ENCODE peak calls at places on chromosomes 6 and 20, in ten cellular contexts. One of them, this sample, is unnamed. For H3K4me1, the result is how much of the 10 kb centered on the place peaks cover.

GRCh38 chr6:70901324-70901723 is 55.5 kb downstream of the B3GAT2 start:
- DNase-seq in mammary epithelial cell: no peak
- DNase-seq in DND-41: no peak
- DNase-seq in psoas muscle: no peak
- DNase-seq in cardiac muscle cell: no peak
- DNase-seq in HCT116: peak
- DNase-seq in heart left ventricle: no peak
- DNase-seq in Panc1: no peak
- DNase-seq in heart right ventricle: no peak
- DNase-seq in uterus: no peak
- DNase-seq in this sample: no peak

GRCh38 chr6:141484726-141485125 is 648.0 kb upstream of the GJE1 start:
- DNase-seq in mammary epithelial cell: peak
- DNase-seq in DND-41: peak
- DNase-seq in psoas muscle: no peak
- DNase-seq in cardiac muscle cell: no peak
- DNase-seq in HCT116: no peak
- DNase-seq in heart left ventricle: no peak
- DNase-seq in Panc1: no peak
- DNase-seq in heart right ventricle: no peak
- DNase-seq in uterus: no peak
- DNase-seq in this sample: no peak

GRCh38 chr6:25311251-25311910 is 32.2 kb downstream of the CARMIL1 start:
- DNase-seq in mammary epithelial cell: peak
- DNase-seq in DND-41: no peak
- DNase-seq in psoas muscle: no peak
- DNase-seq in cardiac muscle cell: no peak
- DNase-seq in HCT116: peak
- DNase-seq in heart left ventricle: no peak
- DNase-seq in Panc1: no peak
- DNase-seq in heart right ventricle: no peak
- DNase-seq in uterus: no peak
- DNase-seq in this sample: no peak

GRCh38 chr6:87382861-87383260 is 24.9 kb upstream of the CFAP206 start:
- DNase-seq in mammary epithelial cell: no peak
- DNase-seq in DND-41: no peak
- DNase-seq in psoas muscle: no peak
- DNase-seq in cardiac muscle cell: no peak
- DNase-seq in HCT116: no peak
- DNase-seq in heart left ventricle: no peak
- DNase-seq in Panc1: no peak
- DNase-seq in heart right ventricle: no peak
- DNase-seq in uterus: no peak
- DNase-seq in this sample: no peak

GRCh38 chr6:155224618-155225017 is 39.2 kb upstream of the CLDN20 start:
- DNase-seq in mammary epithelial cell: peak
- DNase-seq in DND-41: no peak
- DNase-seq in psoas muscle: no peak
- DNase-seq in cardiac muscle cell: no peak
- DNase-seq in HCT116: no peak
- DNase-seq in heart left ventricle: no peak
- DNase-seq in Panc1: no peak
- DNase-seq in heart right ventricle: no peak
- DNase-seq in uterus: no peak
- DNase-seq in this sample: no peak

GRCh38 chr6:170459451-170459850 is 93.7 kb downstream of the PSMB1 start:
- DNase-seq in mammary epithelial cell: peak
- DNase-seq in DND-41: no peak
- DNase-seq in psoas muscle: peak
- DNase-seq in cardiac muscle cell: no peak
- DNase-seq in HCT116: no peak
- DNase-seq in heart left ventricle: no peak
- DNase-seq in Panc1: peak
- DNase-seq in heart right ventricle: no peak
- DNase-seq in uterus: no peak
- DNase-seq in this sample: no peak

GRCh38 chr6:162854734-162855191 is 127.0 kb downstream of the PACRG start:
- DNase-seq in mammary epithelial cell: no peak
- DNase-seq in DND-41: no peak
- DNase-seq in psoas muscle: no peak
- DNase-seq in cardiac muscle cell: peak
- DNase-seq in HCT116: no peak
- DNase-seq in heart left ventricle: no peak
- DNase-seq in Panc1: no peak
- DNase-seq in heart right ventricle: no peak
- DNase-seq in uterus: no peak
- DNase-seq in this sample: no peak

GRCh38 chr6:88856566-88856965 is 106.9 kb downstream of the RNGTT start:
- DNase-seq in mammary epithelial cell: no peak
- DNase-seq in DND-41: no peak
- DNase-seq in psoas muscle: no peak
- DNase-seq in cardiac muscle cell: no peak
- DNase-seq in HCT116: no peak
- DNase-seq in heart left ventricle: no peak
- DNase-seq in Panc1: no peak
- DNase-seq in heart right ventricle: no peak
- DNase-seq in uterus: no peak
- DNase-seq in this sample: no peak

GRCh38 chr20:4916991-4917881 is 84.1 kb downstream of the SLC23A2 start:
- DNase-seq in mammary epithelial cell: peak
- DNase-seq in DND-41: no peak
- DNase-seq in psoas muscle: no peak
- DNase-seq in cardiac muscle cell: no peak
- DNase-seq in HCT116: no peak
- DNase-seq in heart left ventricle: no peak
- DNase-seq in Panc1: no peak
- DNase-seq in heart right ventricle: no peak
- DNase-seq in uterus: no peak
- DNase-seq in this sample: no peak

GRCh38 chr6:126033696-126034095 is 47.4 kb downstream of the TRMT11 start:
- DNase-seq in mammary epithelial cell: peak
- DNase-seq in DND-41: no peak
- DNase-seq in psoas muscle: no peak
- DNase-seq in cardiac muscle cell: peak
- DNase-seq in HCT116: no peak
- DNase-seq in heart left ventricle: no peak
- DNase-seq in Panc1: no peak
- DNase-seq in heart right ventricle: no peak
- DNase-seq in uterus: peak
- DNase-seq in this sample: no peak

GRCh38 chr6:11706186-11706585 is 72.4 kb downstream of the ADTRP start:
- DNase-seq in mammary epithelial cell: no peak
- DNase-seq in DND-41: no peak
- DNase-seq in psoas muscle: no peak
- DNase-seq in cardiac muscle cell: no peak
- DNase-seq in HCT116: no peak
- DNase-seq in heart left ventricle: no peak
- DNase-seq in Panc1: no peak
- DNase-seq in heart right ventricle: no peak
- DNase-seq in uterus: no peak
- DNase-seq in this sample: no peak

GRCh38 chr6:102114402-102114801 is 720.9 kb downstream of the GRIK2 start:
- DNase-seq in mammary epithelial cell: peak
- DNase-seq in DND-41: no peak
- DNase-seq in psoas muscle: no peak
- DNase-seq in cardiac muscle cell: peak
- DNase-seq in HCT116: peak
- DNase-seq in heart left ventricle: no peak
- DNase-seq in Panc1: peak
- DNase-seq in heart right ventricle: no peak
- DNase-seq in uterus: no peak
- DNase-seq in this sample: no peak
- H3K4me1 ChIP-seq in mammary epithelial cell: under half
- H3K4me1 ChIP-seq in DND-41: under half
- H3K4me1 ChIP-seq in psoas muscle: under half
- H3K4me1 ChIP-seq in cardiac muscle cell: under half
- H3K4me1 ChIP-seq in HCT116: under half
- H3K4me1 ChIP-seq in heart left ventricle: under half
- H3K4me1 ChIP-seq in Panc1: under half
- H3K4me1 ChIP-seq in heart right ventricle: under half
- H3K4me1 ChIP-seq in uterus: under half
- H3K4me1 ChIP-seq in this sample: under half

GRCh38 chr20:56358600-56359211 is at the start of gene FAM210B:
- DNase-seq in mammary epithelial cell: peak
- DNase-seq in DND-41: peak
- DNase-seq in psoas muscle: peak
- DNase-seq in cardiac muscle cell: peak
- DNase-seq in HCT116: peak
- DNase-seq in heart left ventricle: peak
- DNase-seq in Panc1: peak
- DNase-seq in heart right ventricle: peak
- DNase-seq in uterus: peak
- DNase-seq in this sample: peak
- TF ChIP-seq CTCF in mammary epithelial cell: no peak
- TF ChIP-seq CTCF in DND-41: no peak
- TF ChIP-seq CTCF in psoas muscle: no peak
- TF ChIP-seq CTCF in cardiac muscle cell: no peak
- TF ChIP-seq CTCF in HCT116: no peak
- TF ChIP-seq CTCF in heart left ventricle: no peak
- TF ChIP-seq CTCF in Panc1: no peak
- TF ChIP-seq CTCF in heart right ventricle: no peak
- TF ChIP-seq CTCF in uterus: no peak
- TF ChIP-seq CTCF in this sample: no peak

DNA sequence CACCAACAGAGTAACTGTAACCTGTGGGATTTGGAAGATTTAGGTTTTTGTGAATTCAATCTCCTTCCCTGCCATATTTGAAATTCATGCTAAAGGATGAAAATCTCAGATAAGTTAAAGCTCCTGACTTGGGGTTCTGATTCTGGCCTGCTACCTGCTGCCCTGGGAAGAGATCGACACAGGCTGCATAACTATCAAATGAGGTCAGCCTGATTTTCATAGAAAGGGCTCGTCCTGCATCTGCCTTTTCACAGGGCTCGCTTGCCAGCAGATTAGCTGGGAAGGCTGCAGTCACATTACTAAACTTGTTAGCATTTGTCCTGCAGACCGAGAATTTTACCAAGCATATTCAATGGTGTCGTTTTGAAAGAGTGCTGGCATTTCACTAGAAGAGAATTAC is 14.6 kb downstream of the GCLC start:
- DNase-seq in mammary epithelial cell: peak
- DNase-seq in DND-41: no peak
- DNase-seq in psoas muscle: no peak
- DNase-seq in cardiac muscle cell: peak
- DNase-seq in HCT116: no peak
- DNase-seq in heart left ventricle: no peak
- DNase-seq in Panc1: no peak
- DNase-seq in heart right ventricle: no peak
- DNase-seq in uterus: no peak
- DNase-seq in this sample: no peak
- H3K4me1 ChIP-seq in mammary epithelial cell: under half
- H3K4me1 ChIP-seq in DND-41: under half
- H3K4me1 ChIP-seq in psoas muscle: half or more
- H3K4me1 ChIP-seq in cardiac muscle cell: under half
- H3K4me1 ChIP-seq in HCT116: under half
- H3K4me1 ChIP-seq in heart left ventricle: under half
- H3K4me1 ChIP-seq in Panc1: under half
- H3K4me1 ChIP-seq in heart right ventricle: half or more
- H3K4me1 ChIP-seq in uterus: under half
- H3K4me1 ChIP-seq in this sample: under half

GRCh38 chr6:42175860-42176259 is 2.7 kb downstream of the GUCA1A start:
- DNase-seq in mammary epithelial cell: no peak
- DNase-seq in DND-41: peak
- DNase-seq in psoas muscle: no peak
- DNase-seq in cardiac muscle cell: no peak
- DNase-seq in HCT116: peak
- DNase-seq in heart left ventricle: no peak
- DNase-seq in Panc1: no peak
- DNase-seq in heart right ventricle: no peak
- DNase-seq in uterus: no peak
- DNase-seq in this sample: no peak
- TF ChIP-seq CTCF in mammary epithelial cell: peak
- TF ChIP-seq CTCF in DND-41: peak
- TF ChIP-seq CTCF in psoas muscle: no peak
- TF ChIP-seq CTCF in cardiac muscle cell: peak
- TF ChIP-seq CTCF in HCT116: peak
- TF ChIP-seq CTCF in heart left ventricle: no peak
- TF ChIP-seq CTCF in Panc1: no peak
- TF ChIP-seq CTCF in heart right ventricle: no peak
- TF ChIP-seq CTCF in uterus: no peak
- TF ChIP-seq CTCF in this sample: no peak

GRCh38 chr6:166591961-166592520 is 5.6 kb upstream of the RAMACL start:
- DNase-seq in mammary epithelial cell: no peak
- DNase-seq in DND-41: no peak
- DNase-seq in psoas muscle: peak
- DNase-seq in cardiac muscle cell: no peak
- DNase-seq in HCT116: no peak
- DNase-seq in heart left ventricle: no peak
- DNase-seq in Panc1: no peak
- DNase-seq in heart right ventricle: no peak
- DNase-seq in uterus: no peak
- DNase-seq in this sample: no peak
- H3K4me1 ChIP-seq in mammary epithelial cell: under half
- H3K4me1 ChIP-seq in DND-41: under half
- H3K4me1 ChIP-seq in psoas muscle: under half
- H3K4me1 ChIP-seq in cardiac muscle cell: under half
- H3K4me1 ChIP-seq in HCT116: under half
- H3K4me1 ChIP-seq in heart left ventricle: under half
- H3K4me1 ChIP-seq in Panc1: under half
- H3K4me1 ChIP-seq in heart right ventricle: under half
- H3K4me1 ChIP-seq in uterus: under half
- H3K4me1 ChIP-seq in this sample: under half

GRCh38 chr6:151690303-151690702 is 117.2 kb upstream of the ESR1 start:
- DNase-seq in mammary epithelial cell: no peak
- DNase-seq in DND-41: no peak
- DNase-seq in psoas muscle: no peak
- DNase-seq in cardiac muscle cell: no peak
- DNase-seq in HCT116: no peak
- DNase-seq in heart left ventricle: no peak
- DNase-seq in Panc1: no peak
- DNase-seq in heart right ventricle: no peak
- DNase-seq in uterus: no peak
- DNase-seq in this sample: no peak
- TF ChIP-seq CTCF in mammary epithelial cell: peak
- TF ChIP-seq CTCF in DND-41: no peak
- TF ChIP-seq CTCF in psoas muscle: no peak
- TF ChIP-seq CTCF in cardiac muscle cell: no peak
- TF ChIP-seq CTCF in HCT116: no peak
- TF ChIP-seq CTCF in heart left ventricle: no peak
- TF ChIP-seq CTCF in Panc1: no peak
- TF ChIP-seq CTCF in heart right ventricle: no peak
- TF ChIP-seq CTCF in uterus: peak
- TF ChIP-seq CTCF in this sample: no peak

GRCh38 chr20:771741-772464 is 3.6 kb upstream of the SLC52A3 start:
- DNase-seq in mammary epithelial cell: no peak
- DNase-seq in DND-41: no peak
- DNase-seq in psoas muscle: no peak
- DNase-seq in cardiac muscle cell: no peak
- DNase-seq in HCT116: no peak
- DNase-seq in heart left ventricle: no peak
- DNase-seq in Panc1: no peak
- DNase-seq in heart right ventricle: no peak
- DNase-seq in uterus: no peak
- DNase-seq in this sample: no peak
- H3K4me1 ChIP-seq in mammary epithelial cell: under half
- H3K4me1 ChIP-seq in DND-41: under half
- H3K4me1 ChIP-seq in psoas muscle: under half
- H3K4me1 ChIP-seq in cardiac muscle cell: under half
- H3K4me1 ChIP-seq in HCT116: under half
- H3K4me1 ChIP-seq in heart left ventricle: under half
- H3K4me1 ChIP-seq in Panc1: under half
- H3K4me1 ChIP-seq in heart right ventricle: under half
- H3K4me1 ChIP-seq in uterus: under half
- H3K4me1 ChIP-seq in this sample: under half

GRCh38 chr6:157073596-157073995 is 249.7 kb downstream of the TMEM242 start:
- DNase-seq in mammary epithelial cell: no peak
- DNase-seq in DND-41: no peak
- DNase-seq in psoas muscle: no peak
- DNase-seq in cardiac muscle cell: peak
- DNase-seq in HCT116: no peak
- DNase-seq in heart left ventricle: no peak
- DNase-seq in Panc1: no peak
- DNase-seq in heart right ventricle: no peak
- DNase-seq in uterus: no peak
- DNase-seq in this sample: no peak
- TF ChIP-seq CTCF in mammary epithelial cell: no peak
- TF ChIP-seq CTCF in DND-41: no peak
- TF ChIP-seq CTCF in psoas muscle: no peak
- TF ChIP-seq CTCF in cardiac muscle cell: no peak
- TF ChIP-seq CTCF in HCT116: no peak
- TF ChIP-seq CTCF in heart left ventricle: no peak
- TF ChIP-seq CTCF in Panc1: no peak
- TF ChIP-seq CTCF in heart right ventricle: no peak
- TF ChIP-seq CTCF in uterus: no peak
- TF ChIP-seq CTCF in this sample: no peak

This sample was measured in left lung.